ENCODE peak calls at places on chromosomes 11 and 22, in four cellular contexts. Z is neuronal stem cell, E is SJSA1, I is PC-9. K is an unnamed sample.

GRCh38 chr22:47328550-47329243 is 566.2 kb downstream of the TBC1D22A start:
- DNase-seq in Z (no peak), E (peak), I (peak), K (peak)

GRCh38 chr11:118820412-118821357 is 29.7 kb upstream of the DDX6 start:
- DNase-seq in E (no peak), I (no peak), Z (no peak), K (peak)

GRCh38 chr11:92978226-92979111 is 9.0 kb downstream of the MTNR1B start:
- DNase-seq in I (no peak), Z (no peak), E (no peak), K (no peak)

GRCh38 chr11:44964526-44965209 is 14.0 kb upstream of the TP53I11 start:
- DNase-seq in I (peak), E (no peak), Z (no peak), K (no peak)

GRCh38 chr11:134361241-134361640 is 29.5 kb downstream of the GLB1L2 start:
- DNase-seq in I (no peak), Z (no peak), E (no peak), K (no peak)

GRCh38 chr11:107413352-107413751 is 44.3 kb downstream of the CWF19L2 start:
- DNase-seq in I (no peak), E (no peak), Z (no peak), K (no peak)

GRCh38 chr22:45832959-45833580 is 143.9 kb downstream of the WNT7B start:
- DNase-seq in E (no peak), Z (no peak), I (no peak), K (no peak)

GRCh38 chr11:130103296-130103814 is 33.7 kb downstream of the APLP2 start:
- DNase-seq in I (no peak), E (no peak), Z (no peak), K (no peak)

GRCh38 chr11:73636249-73636648 is 10.1 kb upstream of the PLEKHB1 start:
- DNase-seq in Z (no peak), I (no peak), E (no peak), K (no peak)

GRCh38 chr22:45742866-45743450 is 71.3 kb downstream of the ATXN10 start:
- DNase-seq in E (no peak), Z (no peak), I (peak), K (peak)

GRCh38 chr11:115848614-115849013 is 344.4 kb upstream of the CADM1 start:
- DNase-seq in E (no peak), I (no peak), Z (no peak), K (no peak)

GRCh38 chr11:66988238-66988637 is 13.1 kb downstream of the C11orf86 start:
- DNase-seq in E (no peak), Z (no peak), I (no peak), K (no peak)

GRCh38 chr11:73141031-73141308 is 1.1 kb downstream of the FCHSD2 start:
- DNase-seq in I (peak), E (peak), Z (peak), K (no peak)

GRCh38 chr11:16606784-16607674 is 131.4 kb upstream of the C11orf58 start:
- DNase-seq in Z (peak), I (no peak), E (peak), K (no peak)

GRCh38 chr11:73273246-73273890 is 1.2 kb downstream of the P2RY6 start:
- DNase-seq in Z (no peak), I (no peak), E (no peak), K (no peak)

GRCh38 chr22:17969732-17970131 is 54.6 kb downstream of the MICAL3 start:
- DNase-seq in E (no peak), Z (no peak), I (peak), K (peak)

GRCh38 chr11:133197425-133197824 is 334.9 kb downstream of the OPCML start:
- DNase-seq in E (no peak), Z (no peak), I (no peak), K (no peak)

GRCh38 chr11:29554000-29554399 is 462.8 kb downstream of the KCNA4 start:
- DNase-seq in I (no peak), E (no peak), Z (no peak), K (no peak)

GRCh38 chr11:45513806-45514340 is 151.5 kb downstream of the CHST1 start:
- DNase-seq in E (no peak), I (no peak), Z (no peak), K (no peak)

GRCh38 chr11:92707665-92708064 is 261.8 kb upstream of the MTNR1B start:
- DNase-seq in Z (no peak), I (no peak), E (no peak), K (no peak)

GRCh38 chr11:9973921-9974320 is 310.0 kb downstream of the SWAP70 start:
- DNase-seq in I (no peak), Z (no peak), E (no peak), K (no peak)

GRCh38 chr11:57762235-57762866 is 749 bp downstream of the CTNND1 start:
- DNase-seq in I (no peak), Z (no peak), E (no peak), K (no peak)

GRCh38 chr11:1233351-1234053 is 10.6 kb downstream of the MUC5B start:
- DNase-seq in I (no peak), E (no peak), Z (no peak), K (no peak)

GRCh38 chr11:114284021-114284420 is 12.2 kb upstream of the NNMT start:
- DNase-seq in I (no peak), E (no peak), Z (no peak), K (no peak)

GRCh38 chr11:79156031-79156430 is 284.8 kb downstream of the TENM4 start:
- DNase-seq in Z (no peak), I (no peak), E (no peak), K (peak)

GRCh38 chr11:1050581-1051355 is 14.2 kb upstream of the MUC6 start:
- DNase-seq in E (no peak), I (peak), Z (peak), K (peak)

GRCh38 chr11:48093795-48094642 is 113.7 kb downstream of the PTPRJ start:
- DNase-seq in E (peak), Z (no peak), I (no peak), K (no peak)

GRCh38 chr11:13535819-13536218 is 40.0 kb upstream of the PTH start:
- DNase-seq in E (no peak), I (no peak), Z (no peak), K (no peak)

GRCh38 chr11:115290479-115291390 is 213.5 kb downstream of the CADM1 start:
- DNase-seq in I (no peak), E (no peak), Z (no peak), K (no peak)

GRCh38 chr11:36431429-36432092 is 78.5 kb downstream of the TRAF6 start:
- DNase-seq in E (peak), Z (no peak), I (peak), K (peak)

GRCh38 chr11:15903246-15903645 is 453.1 kb downstream of the SOX6 start:
- DNase-seq in E (no peak), Z (no peak), I (peak), K (no peak)

GRCh38 chr11:44223261-44223660 is 86.7 kb downstream of the ALX4 start:
- DNase-seq in E (no peak), Z (no peak), I (no peak), K (no peak)

DNA sequence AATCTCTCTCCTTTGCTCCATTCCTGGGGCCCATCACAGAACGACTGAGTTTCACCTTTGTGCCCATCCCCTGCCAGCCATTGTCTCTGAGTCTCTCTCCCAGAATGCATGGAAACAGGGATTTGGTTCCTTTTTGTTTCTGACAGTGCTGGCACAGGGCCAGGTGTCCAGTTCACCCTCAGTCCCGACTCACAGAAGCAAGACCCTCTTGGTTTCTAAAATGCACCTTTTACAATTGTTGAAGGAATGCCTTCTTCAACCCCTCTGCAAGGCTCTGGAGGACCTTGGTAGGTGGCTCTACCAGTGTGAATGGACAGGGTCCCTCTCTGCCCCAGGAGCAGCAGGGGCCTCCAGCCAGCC is 5.1 kb upstream of the MYEOV start:
- DNase-seq in E (no peak), I (no peak), Z (no peak), K (no peak)
- H3K27ac ChIP-seq in E (no peak), I (peak), Z (no peak), K (no peak)

DNA sequence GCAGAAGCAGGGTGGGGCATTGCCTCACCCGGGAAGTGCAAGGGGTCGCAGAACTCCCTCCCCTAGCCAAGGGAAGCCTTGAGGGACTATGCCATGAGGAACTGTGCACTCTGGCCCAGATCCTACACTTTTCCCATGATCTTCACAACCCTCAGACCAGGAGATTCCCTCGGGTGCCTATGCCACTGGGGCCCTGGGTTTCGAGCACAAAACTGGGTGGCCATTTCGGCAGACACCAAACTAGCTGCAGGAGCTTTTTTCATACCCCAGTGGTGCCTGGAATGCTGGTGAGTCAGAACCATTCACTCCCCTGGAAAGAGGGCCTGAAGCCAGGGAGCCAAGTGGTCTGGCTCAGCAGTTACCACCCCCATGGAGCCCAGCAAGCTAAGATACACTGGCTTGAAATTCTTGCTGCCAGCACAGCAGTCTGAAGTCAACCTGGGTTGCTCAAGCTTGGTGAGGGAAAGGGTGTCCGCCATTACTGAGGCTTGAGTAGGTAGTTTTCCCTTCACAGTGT is 573.7 kb upstream of the ANO3 start:
- DNase-seq in Z (no peak), I (no peak), E (no peak), K (no peak)
- H3K27ac ChIP-seq in Z (no peak), I (no peak), E (no peak), K (no peak)

GRCh38 chr11:2269601-2270321 is 627 bp downstream of the ASCL2 start:
- DNase-seq in Z (no peak), I (no peak), E (peak), K (peak)

GRCh38 chr11:2267306-2267861 is 3.0 kb downstream of the ASCL2 start:
- DNase-seq in E (peak), Z (no peak), I (no peak), K (no peak)

GRCh38 chr11:2270322-2271076 is at the start of gene ASCL2:
- DNase-seq in E (peak), I (no peak), Z (no peak), K (no peak)

GRCh38 chr11:2267871-2268825 is 2.2 kb downstream of the ASCL2 start:
- DNase-seq in I (no peak), Z (no peak), E (peak), K (no peak)

DNA sequence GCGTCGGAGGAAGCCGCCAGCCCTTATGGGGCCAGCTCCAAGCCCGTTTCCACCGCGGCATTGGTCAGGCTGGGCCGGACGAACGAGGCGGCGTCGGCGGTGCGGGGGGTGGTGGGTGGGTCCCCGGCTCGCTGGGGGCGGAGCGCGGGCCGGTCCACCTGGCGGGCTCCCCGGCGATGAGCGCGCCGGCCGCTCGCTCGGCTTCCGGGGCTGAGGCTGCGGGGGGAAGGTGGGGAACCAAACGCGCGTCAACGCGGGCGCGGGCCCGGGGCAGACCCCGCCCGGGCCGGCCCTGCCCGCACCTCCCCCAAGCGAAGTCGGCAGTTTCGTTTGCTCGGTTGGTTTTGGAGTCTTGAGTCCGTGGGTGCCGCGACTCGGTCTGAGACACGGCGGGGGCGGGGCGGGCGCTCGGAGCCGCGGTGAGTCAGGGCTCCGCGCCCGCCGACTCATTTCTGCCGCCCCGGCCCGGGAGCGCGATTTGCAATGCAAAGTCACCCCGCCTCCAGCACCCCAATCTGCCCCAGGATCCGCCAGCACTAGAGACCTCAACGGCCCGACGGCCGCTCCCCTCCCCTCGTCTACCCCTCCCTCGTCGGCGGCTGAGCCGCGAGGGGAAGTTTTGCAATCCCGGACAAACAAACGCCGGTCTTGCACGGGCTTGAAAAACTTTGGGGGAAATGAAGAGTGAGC is 1.3 kb downstream of the ASCL2 start:
- DNase-seq in E (peak), I (peak), Z (no peak), K (peak)
- H3K27ac ChIP-seq in E (no peak), I (peak), Z (no peak), K (peak)

GRCh38 chr11:41133023-41133422 is 326.4 kb downstream of the LRRC4C start:
- DNase-seq in E (no peak), Z (no peak), I (no peak), K (no peak)
- H3K27ac ChIP-seq in E (no peak), Z (no peak), I (no peak), K (no peak)